ENCODE peak calls at places on chromosomes 5 and 9, in five cellular contexts. B is fibroblast of lung, U is A549, A is lower leg skin, D is WERI-Rb-1. J is an unnamed sample.

GRCh38 chr9:88991066-88992030 is at the start of gene S1PR3:
- DNase-seq in D (peak; percentile 75), B (peak; percentile 45), U (peak; percentile 68), A (no peak), J (peak; percentile 46)

GRCh38 chr5:51382759-51383493 is at the start of gene ISL1:
- DNase-seq in D (no peak), U (peak; percentile 21), A (no peak), B (peak; percentile 69), J (peak; percentile 77)

GRCh38 chr5:138035605-138036537 is 3.0 kb upstream of the FAM13B start:
- DNase-seq in D (peak; percentile 75), B (peak; percentile 81), U (peak; percentile 69), A (peak; percentile 36), J (peak; percentile 87)

GRCh38 chr9:127711226-127711701 is 4.2 kb downstream of the PTRH1 start:
- DNase-seq in A (no peak), U (no peak), B (no peak), D (no peak), J (no peak)

GRCh38 chr9:112239284-112239683 is 64.2 kb upstream of the SUSD1 start:
- DNase-seq in B (no peak), A (no peak), U (no peak), D (no peak), J (no peak)

GRCh38 chr5:124333295-124333979 is 413.0 kb downstream of the ZNF608 start:
- DNase-seq in U (no peak), D (no peak), B (no peak), A (no peak), J (no peak)

GRCh38 chr5:558871-559503 is 34.7 kb upstream of the SLC9A3 start:
- DNase-seq in D (peak; percentile 3), U (no peak), A (no peak), B (no peak), J (no peak)

GRCh38 chr5:126994485-126994884 is 35.9 kb downstream of the MARCHF3 start:
- DNase-seq in A (no peak), D (no peak), B (no peak), U (no peak), J (no peak)

GRCh38 chr9:93300585-93301081 is 116.7 kb downstream of the WNK2 start:
- DNase-seq in D (peak; percentile 60), B (no peak), U (no peak), A (no peak), J (no peak)

GRCh38 chr9:124768275-124768674 is 2.8 kb downstream of the NR6A1 start:
- DNase-seq in A (no peak), B (no peak), U (no peak), D (no peak), J (no peak)

GRCh38 chr9:124765439-124765835 is 5.7 kb downstream of the NR6A1 start:
- DNase-seq in U (no peak), A (no peak), D (peak; percentile 62), B (no peak), J (no peak)

GRCh38 chr9:124767830-124768229 is 3.3 kb downstream of the NR6A1 start:
- DNase-seq in B (no peak), D (no peak), U (no peak), A (no peak), J (no peak)

GRCh38 chr9:124766326-124766725 is 4.8 kb downstream of the NR6A1 start:
- DNase-seq in B (no peak), A (no peak), D (no peak), U (no peak), J (no peak)

GRCh38 chr9:124766815-124767554 is 4.1 kb downstream of the NR6A1 start:
- DNase-seq in U (peak; percentile 60), A (no peak), B (no peak), D (no peak), J (no peak)
- TF ChIP-seq CTCF in U (no peak), A (no peak), B (no peak), D (peak; percentile 33), J (no peak)

GRCh38 chr9:91117474-91117891 is 244.2 kb downstream of the AUH start:
- DNase-seq in D (no peak), A (no peak), U (no peak), B (no peak), J (no peak)
- H3K4me3 ChIP-seq in D (no peak overlapping the region), A (no peak overlapping the region), U (no peak overlapping the region), B (no peak overlapping the region), J (no peak overlapping the region)

GRCh38 chr5:27476356-27476988 is 438.1 kb upstream of the CDH9 start:
- DNase-seq in U (no peak), B (no peak), A (no peak), D (no peak), J (no peak)
- TF ChIP-seq CTCF in U (no peak), B (no peak), A (no peak), D (no peak), J (no peak)

GRCh38 chr5:130992621-130993020 is 172.4 kb downstream of the HINT1 start:
- DNase-seq in B (peak; percentile 12), A (no peak), U (no peak), D (no peak), J (peak; percentile 8)
- H3K4me3 ChIP-seq in B (no peak overlapping the region), A (no peak overlapping the region), U (no peak overlapping the region), D (no peak overlapping the region), J (no peak overlapping the region)

GRCh38 chr9:79193001-79193400 is 378.8 kb upstream of the TLE4 start:
- DNase-seq in A (no peak), U (no peak), D (no peak), B (peak; percentile 97), J (peak; percentile 40)
- TF ChIP-seq CTCF in A (no peak), U (no peak), D (no peak), B (no peak), J (no peak)

GRCh38 chr5:77629553-77630245 is 8.8 kb downstream of the OTP start:
- DNase-seq in U (no peak), D (no peak), B (no peak), A (no peak), J (no peak)

GRCh38 chr5:77628840-77629552 is 9.5 kb downstream of the OTP start:
- DNase-seq in A (no peak), D (no peak), B (no peak), U (no peak), J (no peak)

GRCh38 chr5:77631166-77631582 is 7.3 kb downstream of the OTP start:
- DNase-seq in U (no peak), A (no peak), B (no peak), D (no peak), J (no peak)

GRCh38 chr5:77632526-77633268 is 5.8 kb downstream of the OTP start:
- DNase-seq in D (no peak), A (no peak), U (no peak), B (no peak), J (no peak)

GRCh38 chr5:77630246-77631165 is 8.0 kb downstream of the OTP start:
- DNase-seq in B (peak; percentile 15), U (peak; percentile 85), D (peak; percentile 89), A (no peak), J (no peak)
- H3K4me3 ChIP-seq in B (no peak overlapping the region), U (peak overlapping the region; percentile 72), D (peak overlapping the region; percentile 67), A (peak overlapping the region; percentile 18), J (no peak overlapping the region)